ENCODE peak calls at places on chromosomes 7 and 10, in four cellular contexts. E is SK-N-SH; M is CD8-positive, alpha-beta memory T cell; W is ascending aorta. O is an unnamed sample. For H3K4me1, the result is how much of the 10 kb centered on the place peaks cover.

GRCh38 chr7:140200102-140200989 is 23.6 kb upstream of the KDM7A start:
- DNase-seq in M (no peak), E (no peak), W (peak), O (no peak)

GRCh38 chr10:62441953-62442352 is 67.8 kb downstream of the ZNF365 start:
- DNase-seq in M (no peak), E (no peak), W (no peak), O (no peak)

GRCh38 chr7:38411404-38411803 is 138.0 kb upstream of the TARP start:
- DNase-seq in W (no peak), E (peak), M (no peak), O (no peak)

GRCh38 chr7:143900230-143900766 is 1.7 kb downstream of the TCAF1 start:
- DNase-seq in W (no peak), E (no peak), M (no peak), O (peak)

GRCh38 chr7:67348171-67348570 is 351.5 kb downstream of the TYW1 start:
- DNase-seq in W (no peak), M (no peak), E (no peak), O (no peak)

GRCh38 chr10:56319386-56319785 is 41.7 kb downstream of the ZWINT start:
- DNase-seq in E (no peak), W (no peak), M (no peak), O (no peak)

GRCh38 chr7:101950450-101951119 is 133.2 kb downstream of the CUX1 start:
- DNase-seq in M (no peak), W (no peak), E (no peak), O (no peak)

GRCh38 chr10:113524539-113525490 is 28.0 kb upstream of the HABP2 start:
- DNase-seq in M (no peak), E (no peak), W (no peak), O (no peak)

GRCh38 chr7:101529560-101529959 is 99.5 kb downstream of the MYL10 start:
- DNase-seq in E (no peak), W (no peak), M (no peak), O (no peak)

GRCh38 chr7:19728731-19729130 is 19.9 kb upstream of the POLR1F start:
- DNase-seq in E (no peak), M (no peak), W (no peak), O (no peak)

GRCh38 chr7:149877890-149878522 is 4.2 kb downstream of the ATP6V0E2 start:
- DNase-seq in M (no peak), W (no peak), E (no peak), O (no peak)

GRCh38 chr10:106401161-106401560 is 763.3 kb downstream of the SORCS1 start:
- DNase-seq in W (no peak), M (no peak), E (no peak), O (no peak)

GRCh38 chr10:2111936-2112335 is 374.6 kb upstream of the ADARB2 start:
- DNase-seq in W (no peak), E (no peak), M (no peak), O (no peak)

GRCh38 chr7:74191231-74191630 is 17.1 kb downstream of the EIF4H start:
- DNase-seq in W (no peak), M (no peak), E (no peak), O (no peak)

GRCh38 chr7:118202056-118202455 is 18.1 kb downstream of the LSM8 start:
- DNase-seq in E (no peak), W (no peak), M (no peak), O (no peak)

GRCh38 chr10:78957471-78958039 is 111.2 kb upstream of the ZMIZ1 start:
- DNase-seq in M (no peak), E (no peak), W (no peak), O (no peak)

GRCh38 chr7:141073173-141073640 is 657 bp upstream of the TMEM178B start:
- DNase-seq in M (no peak), E (peak), W (no peak), O (peak)

GRCh38 chr7:23353172-23353571 is 54.0 kb downstream of the MALSU1 start:
- DNase-seq in M (no peak), E (no peak), W (no peak), O (no peak)

GRCh38 chr7:151248191-151249033 is at the start of gene SMARCD3:
- DNase-seq in M (peak), E (peak), W (peak), O (peak)

GRCh38 chr10:112917676-112918075 is 32.4 kb upstream of the TCF7L2 start:
- DNase-seq in W (no peak), E (no peak), M (no peak), O (no peak)

GRCh38 chr7:2993868-2994267 is 49.8 kb downstream of the CARD11 start:
- DNase-seq in E (no peak), M (no peak), W (no peak), O (no peak)

GRCh38 chr10:60206735-60207134 is 182.9 kb downstream of the ANK3 start:
- DNase-seq in M (no peak), E (no peak), W (peak), O (no peak)

GRCh38 chr7:30074422-30075030 is 46.3 kb downstream of the PLEKHA8 start:
- DNase-seq in W (no peak), E (peak), M (no peak), O (peak)

GRCh38 chr7:106552645-106553445 is 108.1 kb downstream of the CCDC71L start:
- DNase-seq in W (peak), E (no peak), M (no peak), O (no peak)

GRCh38 chr10:58818889-58819288 is 306.2 kb downstream of the BICC1 start:
- DNase-seq in M (no peak), E (no peak), W (no peak), O (no peak)

GRCh38 chr10:99711129-99711719 is 20.7 kb downstream of the COX15 start:
- DNase-seq in M (peak), E (peak), W (no peak), O (peak)

GRCh38 chr7:116311816-116312471 is 101.6 kb downstream of the TES start:
- DNase-seq in M (no peak), E (no peak), W (no peak), O (no peak)

GRCh38 chr7:116315803-116316202 is 105.5 kb downstream of the TES start:
- DNase-seq in M (no peak), E (no peak), W (no peak), O (no peak)

GRCh38 chr7:116315293-116315692 is 105.0 kb downstream of the TES start:
- DNase-seq in W (no peak), M (no peak), E (no peak), O (no peak)

GRCh38 chr7:116317907-116318306 is 107.6 kb downstream of the TES start:
- DNase-seq in E (no peak), W (no peak), M (no peak), O (no peak)

GRCh38 chr7:116316838-116317612 is 106.7 kb downstream of the TES start:
- DNase-seq in W (peak), M (no peak), E (no peak), O (no peak)
- H3K4me3 ChIP-seq in W (peak), M (no peak), E (peak), O (no peak)

DNA sequence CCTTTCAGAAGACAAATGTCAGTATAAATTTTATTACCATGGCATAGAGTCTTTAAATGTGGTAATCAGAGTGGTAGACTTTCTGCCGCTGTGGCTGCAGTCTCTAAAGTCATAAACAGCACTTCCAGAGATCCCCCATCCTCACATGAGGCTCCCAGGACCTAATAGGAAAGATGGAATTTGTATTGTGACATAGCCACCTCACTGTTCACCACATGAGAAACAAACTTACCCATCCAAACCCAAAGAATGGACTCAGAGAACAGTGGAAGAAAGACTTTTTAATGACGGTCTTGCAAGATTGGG is 2.8 kb downstream of the LRRC27 start:
- DNase-seq in E (no peak), M (no peak), W (no peak), O (no peak)
- H3K4me1 ChIP-seq in E (under half), M (under half), W (under half), O (under half)

DNA sequence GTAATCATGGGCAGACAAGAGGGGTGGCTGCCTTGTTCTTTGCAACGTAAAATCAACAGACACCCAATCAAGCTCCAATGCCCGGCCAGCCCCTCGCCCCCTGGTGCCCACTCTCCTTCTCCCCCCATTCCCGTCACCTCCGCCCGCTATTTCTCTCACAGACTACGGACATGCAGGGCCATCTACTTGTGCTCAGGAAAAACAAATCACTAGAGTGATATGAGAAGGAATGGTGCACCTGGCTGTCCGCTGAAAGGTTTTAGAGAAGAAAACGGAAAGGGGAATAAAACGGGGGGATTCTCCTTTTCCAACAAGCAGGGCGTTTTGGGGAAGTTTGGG is 392 bp downstream of the GRM8 start:
- DNase-seq in E (peak), M (no peak), W (no peak), O (no peak)
- H3K4me3 ChIP-seq in E (peak), M (peak), W (peak), O (peak)

GRCh38 chr10:104316321-104317099 is 21.8 kb downstream of the ITPRIP start:
- DNase-seq in W (no peak), M (no peak), E (no peak), O (no peak)
- H3K4me1 ChIP-seq in W (under half), M (under half), E (under half), O (under half)

DNA sequence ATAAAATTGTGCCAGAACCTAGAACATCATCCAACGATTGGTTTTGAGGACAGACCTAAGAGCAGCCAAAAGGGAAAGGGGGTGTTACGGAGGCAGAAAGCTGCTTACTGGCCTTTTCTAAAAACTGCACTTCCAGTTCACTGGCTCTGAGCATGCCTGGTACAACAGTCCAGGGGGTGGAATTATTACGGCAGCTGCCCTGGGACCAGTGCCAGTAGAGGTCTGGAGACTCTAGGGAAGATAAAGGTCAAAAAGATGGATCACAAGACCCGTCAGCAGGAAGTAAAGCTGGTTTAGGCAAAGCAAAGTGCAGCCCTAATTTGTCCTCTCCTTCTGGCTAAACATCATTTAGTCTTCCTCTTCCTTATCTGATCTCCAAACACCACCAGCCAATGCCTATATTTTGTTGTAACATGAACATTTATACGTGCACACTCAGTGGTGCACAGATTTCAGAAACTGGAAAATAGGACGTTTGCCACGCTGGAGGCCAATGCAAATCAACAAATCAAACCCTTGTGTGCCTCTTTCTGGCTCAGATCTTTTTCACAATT is 216.4 kb upstream of the DPP6 start:
- DNase-seq in M (no peak), W (no peak), E (peak), O (no peak)
- H3K4me3 ChIP-seq in M (no peak), W (no peak), E (no peak), O (no peak)

GRCh38 chr10:24751716-24752115 is 28.0 kb upstream of the ARHGAP21 start:
- DNase-seq in E (no peak), W (no peak), M (no peak), O (no peak)

GRCh38 chr10:24759706-24760105 is 36.0 kb upstream of the ARHGAP21 start:
- DNase-seq in E (no peak), M (no peak), W (no peak), O (no peak)

GRCh38 chr10:24750695-24751094 is 27.0 kb upstream of the ARHGAP21 start:
- DNase-seq in M (no peak), E (no peak), W (no peak), O (no peak)

GRCh38 chr10:24756283-24756682 is 32.6 kb upstream of the ARHGAP21 start:
- DNase-seq in E (no peak), M (no peak), W (no peak), O (no peak)
- H3K4me1 ChIP-seq in E (under half), M (under half), W (under half), O (under half)

DNA sequence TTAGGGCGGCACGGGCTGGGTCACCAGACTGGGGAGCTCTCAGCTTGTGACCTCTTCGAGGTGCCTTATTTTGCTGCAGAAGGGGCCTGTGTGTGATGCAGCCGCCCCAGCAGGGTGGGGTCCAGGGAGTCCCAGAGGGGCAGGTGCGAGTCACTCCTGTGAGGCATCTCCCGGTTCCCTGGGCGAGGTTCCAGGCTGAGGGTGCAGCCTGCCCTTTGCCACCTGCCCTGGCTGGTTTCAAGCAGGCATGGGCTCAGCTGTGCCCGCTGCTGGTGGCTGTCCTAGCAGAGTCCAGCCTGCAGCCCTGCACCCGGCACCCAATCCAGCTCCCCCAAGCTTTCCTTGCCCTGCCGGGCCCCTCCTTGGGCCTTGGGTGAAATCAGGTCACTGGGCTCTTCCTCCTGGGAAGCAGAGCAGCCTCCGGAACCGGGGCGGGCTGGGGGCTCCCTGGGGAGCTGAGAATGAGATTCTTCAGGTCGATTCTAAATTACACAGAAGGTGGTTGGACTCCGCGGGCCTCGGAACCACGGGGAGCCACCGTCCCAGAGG is 64.8 kb downstream of the PWWP2B start:
- DNase-seq in E (no peak), M (no peak), W (no peak), O (no peak)
- H3K4me3 ChIP-seq in E (no peak), M (no peak), W (no peak), O (no peak)

DNA sequence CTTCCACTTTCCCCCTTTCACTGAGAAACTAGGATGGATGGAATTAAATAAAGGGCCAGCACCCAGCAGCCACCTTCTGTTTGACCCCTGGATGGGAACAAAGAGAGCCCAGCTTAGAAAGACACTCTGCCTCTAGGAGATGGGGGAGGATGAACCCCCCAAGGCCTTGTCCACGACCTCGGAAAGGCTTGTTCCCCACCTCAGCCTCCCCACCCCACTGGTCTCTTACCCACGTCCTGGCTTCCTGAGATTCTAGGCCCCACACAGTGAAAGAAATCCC is 9.7 kb downstream of the ITPRIP start:
- DNase-seq in E (no peak), M (no peak), W (no peak), O (no peak)
- H3K4me1 ChIP-seq in E (under half), M (half or more), W (half or more), O (half or more)

GRCh38 chr7:123746055-123746454 is 2.7 kb downstream of the WASL start:
- DNase-seq in E (no peak), W (no peak), M (no peak), O (no peak)
- H3K4me3 ChIP-seq in E (peak), W (peak), M (no peak), O (no peak)

DNA sequence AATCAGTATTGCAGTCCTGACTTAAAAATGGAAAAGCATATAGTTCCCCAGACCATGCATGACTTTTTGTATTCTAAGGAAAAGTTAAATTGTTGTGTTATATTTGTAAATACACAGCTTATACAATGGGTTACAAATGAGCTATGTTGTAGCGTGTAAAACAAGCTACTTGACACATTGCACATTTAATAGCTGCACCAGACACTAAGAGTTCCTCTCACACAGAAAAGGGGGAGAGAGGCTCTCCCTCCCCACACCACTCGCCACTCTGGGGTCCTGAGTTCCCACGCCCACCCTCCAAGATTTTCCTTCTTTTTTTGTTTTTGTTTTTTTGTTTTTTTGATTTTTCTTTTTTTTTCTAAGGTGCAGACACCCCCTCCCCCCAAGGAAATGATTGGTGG is 6.3 kb downstream of the KLF6 start:
- DNase-seq in W (no peak), E (no peak), M (no peak), O (no peak)
- H3K4me1 ChIP-seq in W (under half), E (under half), M (half or more), O (half or more)

O was measured in CD4-positive, alpha-beta memory T cell.